ENCODE peak calls at places on chromosomes 4 and X, in five cellular contexts. One of them, this sample, is unnamed.

GRCh38 chr4:2363056-2363719 is 55.3 kb downstream of the ZFYVE28 start:
- DNase-seq in GM23338: no peak
- DNase-seq in K562: peak
- DNase-seq in GM12878: no peak
- DNase-seq in A549: no peak
- DNase-seq in this sample: peak

GRCh38 chr4:110289601-110290100 is 91.2 kb upstream of the ELOVL6 start:
- DNase-seq in GM23338: peak
- DNase-seq in A549: no peak
- DNase-seq in GM12878: no peak
- DNase-seq in K562: no peak
- DNase-seq in this sample: no peak

GRCh38 chrX:130393451-130394074 is 8.1 kb upstream of the GPR119 start:
- DNase-seq in A549: peak
- DNase-seq in GM23338: peak
- DNase-seq in GM12878: no peak
- DNase-seq in K562: peak
- DNase-seq in this sample: peak

GRCh38 chr4:3477750-3478430 is 14.8 kb downstream of the DOK7 start:
- DNase-seq in GM12878: no peak
- DNase-seq in A549: no peak
- DNase-seq in K562: no peak
- DNase-seq in GM23338: no peak
- DNase-seq in this sample: no peak

GRCh38 chrX:152895724-152896420 is 2.0 kb upstream of the ZNF185 start:
- DNase-seq in GM23338: no peak
- DNase-seq in GM12878: no peak
- DNase-seq in K562: no peak
- DNase-seq in A549: no peak
- DNase-seq in this sample: no peak

GRCh38 chrX:21675931-21676330 is 17.8 kb upstream of the KLHL34 start:
- DNase-seq in GM12878: no peak
- DNase-seq in A549: no peak
- DNase-seq in K562: no peak
- DNase-seq in GM23338: peak
- DNase-seq in this sample: no peak

GRCh38 chr4:141028024-141028529 is 105.2 kb downstream of the RNF150 start:
- DNase-seq in A549: no peak
- DNase-seq in K562: no peak
- DNase-seq in GM12878: no peak
- DNase-seq in GM23338: no peak
- DNase-seq in this sample: no peak

GRCh38 chr4:2660596-2661211 is 95.4 kb downstream of the TNIP2 start:
- DNase-seq in A549: no peak
- DNase-seq in K562: no peak
- DNase-seq in GM12878: no peak
- DNase-seq in GM23338: no peak
- DNase-seq in this sample: no peak

GRCh38 chrX:5733483-5733882 is 495.2 kb downstream of the NLGN4X start:
- DNase-seq in GM23338: no peak
- DNase-seq in GM12878: no peak
- DNase-seq in K562: no peak
- DNase-seq in A549: no peak
- DNase-seq in this sample: no peak

GRCh38 chr4:184143770-184144564 is 73.7 kb downstream of the ENPP6 start:
- DNase-seq in GM23338: peak
- DNase-seq in A549: no peak
- DNase-seq in K562: no peak
- DNase-seq in GM12878: no peak
- DNase-seq in this sample: no peak

GRCh38 chr4:102430511-102430910 is 70.6 kb upstream of the NFKB1 start:
- DNase-seq in K562: peak
- DNase-seq in GM12878: no peak
- DNase-seq in A549: no peak
- DNase-seq in GM23338: peak
- DNase-seq in this sample: no peak

GRCh38 chr4:7434766-7435150 is at the start of gene PSAPL1:
- DNase-seq in K562: peak
- DNase-seq in GM23338: peak
- DNase-seq in GM12878: no peak
- DNase-seq in A549: peak
- DNase-seq in this sample: peak

GRCh38 chr4:56321246-56321645 is 66.0 kb downstream of the AASDH start:
- DNase-seq in K562: no peak
- DNase-seq in GM23338: no peak
- DNase-seq in A549: no peak
- DNase-seq in GM12878: no peak
- DNase-seq in this sample: no peak

GRCh38 chrX:66680451-66680850 is 41.6 kb upstream of the EDA2R start:
- DNase-seq in A549: no peak
- DNase-seq in K562: no peak
- DNase-seq in GM23338: no peak
- DNase-seq in GM12878: no peak
- DNase-seq in this sample: no peak

GRCh38 chr4:130668859-130669258 is 1572.9 kb downstream of the C4orf33 start:
- DNase-seq in GM12878: no peak
- DNase-seq in K562: no peak
- DNase-seq in A549: no peak
- DNase-seq in GM23338: no peak
- DNase-seq in this sample: no peak

GRCh38 chr4:54961357-54961975 is 163.9 kb downstream of the KDR start:
- DNase-seq in K562: peak
- DNase-seq in GM12878: no peak
- DNase-seq in A549: peak
- DNase-seq in GM23338: peak
- DNase-seq in this sample: no peak

GRCh38 chr4:61628727-61629126 is 428.6 kb downstream of the ADGRL3 start:
- DNase-seq in GM12878: no peak
- DNase-seq in A549: no peak
- DNase-seq in K562: no peak
- DNase-seq in GM23338: no peak
- DNase-seq in this sample: peak

GRCh38 chr4:33160126-33160525 is 2440.0 kb downstream of the PCDH7 start:
- DNase-seq in A549: no peak
- DNase-seq in K562: peak
- DNase-seq in GM12878: no peak
- DNase-seq in GM23338: peak
- DNase-seq in this sample: no peak

GRCh38 chr4:148170408-148171385 is 271.5 kb downstream of the NR3C2 start:
- DNase-seq in K562: no peak
- DNase-seq in GM23338: no peak
- DNase-seq in A549: no peak
- DNase-seq in GM12878: no peak
- DNase-seq in this sample: no peak

GRCh38 chrX:75038925-75039324 is 113.7 kb upstream of the NEXMIF start:
- DNase-seq in GM12878: peak
- DNase-seq in GM23338: peak
- DNase-seq in A549: no peak
- DNase-seq in K562: peak
- DNase-seq in this sample: peak

DNA sequence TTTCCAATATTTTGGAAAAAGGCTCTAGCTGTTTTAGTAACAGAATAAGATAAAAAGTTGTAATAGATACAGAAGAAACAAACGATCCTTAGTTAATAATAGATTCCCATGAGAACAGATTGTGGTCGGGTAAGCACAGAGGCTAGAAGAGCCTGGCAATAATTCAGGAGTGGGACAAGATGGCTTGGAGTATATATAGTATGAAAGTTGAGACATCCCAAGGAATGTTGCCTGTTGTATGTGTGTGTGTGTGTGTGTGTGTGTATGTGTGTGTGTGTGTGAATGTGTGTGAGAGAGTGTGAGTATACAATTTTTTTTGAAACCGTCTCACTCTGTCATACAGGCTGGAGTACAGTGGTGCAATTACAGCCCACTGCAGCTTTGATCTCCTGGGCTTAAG is 150.7 kb downstream of the PDGFC start:
- DNase-seq in A549: no peak
- DNase-seq in K562: no peak
- DNase-seq in GM23338: no peak
- DNase-seq in GM12878: no peak
- DNase-seq in this sample: no peak
- TF ChIP-seq JUNB in A549: no peak
- TF ChIP-seq JUNB in K562: no peak
- TF ChIP-seq JUNB in GM23338: no peak
- TF ChIP-seq JUNB in GM12878: no peak
- TF ChIP-seq JUNB in this sample: no peak

GRCh38 chr4:163142246-163142645 is 24.4 kb downstream of the NAF1 start:
- DNase-seq in A549: no peak
- DNase-seq in GM23338: no peak
- DNase-seq in K562: no peak
- DNase-seq in GM12878: no peak
- DNase-seq in this sample: no peak

GRCh38 chr4:163139048-163139447 is 27.6 kb downstream of the NAF1 start:
- DNase-seq in GM12878: no peak
- DNase-seq in GM23338: no peak
- DNase-seq in A549: no peak
- DNase-seq in K562: no peak
- DNase-seq in this sample: no peak

GRCh38 chr4:163132469-163133222 is 34.0 kb downstream of the NAF1 start:
- DNase-seq in GM12878: no peak
- DNase-seq in K562: no peak
- DNase-seq in A549: no peak
- DNase-seq in GM23338: no peak
- DNase-seq in this sample: no peak

GRCh38 chr4:163143532-163143931 is 23.2 kb downstream of the NAF1 start:
- DNase-seq in GM23338: no peak
- DNase-seq in K562: no peak
- DNase-seq in A549: no peak
- DNase-seq in GM12878: no peak
- DNase-seq in this sample: no peak

DNA sequence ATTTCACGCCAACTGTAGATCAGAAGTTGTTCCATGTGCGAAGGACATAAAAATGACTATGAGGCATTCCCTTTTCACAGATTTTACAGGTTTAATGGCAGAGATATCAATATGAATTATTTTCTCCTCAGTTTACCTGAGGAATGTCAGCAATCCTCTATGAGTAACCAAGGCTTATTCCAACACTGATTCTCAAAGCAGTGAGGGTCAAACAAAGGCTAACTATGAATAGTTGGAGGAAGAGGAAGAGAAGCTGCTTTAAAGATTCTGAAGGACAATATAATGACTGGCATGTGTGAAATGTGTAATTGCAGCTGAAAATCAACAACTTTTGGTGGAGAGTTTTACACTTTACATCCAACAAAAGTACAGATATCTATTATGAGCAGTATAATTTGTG is 29.1 kb downstream of the NAF1 start:
- DNase-seq in GM23338: no peak
- DNase-seq in K562: no peak
- DNase-seq in GM12878: no peak
- DNase-seq in A549: no peak
- DNase-seq in this sample: no peak
- TF ChIP-seq JUNB in GM23338: no peak
- TF ChIP-seq JUNB in K562: no peak
- TF ChIP-seq JUNB in GM12878: no peak
- TF ChIP-seq JUNB in A549: no peak
- TF ChIP-seq JUNB in this sample: no peak

DNA sequence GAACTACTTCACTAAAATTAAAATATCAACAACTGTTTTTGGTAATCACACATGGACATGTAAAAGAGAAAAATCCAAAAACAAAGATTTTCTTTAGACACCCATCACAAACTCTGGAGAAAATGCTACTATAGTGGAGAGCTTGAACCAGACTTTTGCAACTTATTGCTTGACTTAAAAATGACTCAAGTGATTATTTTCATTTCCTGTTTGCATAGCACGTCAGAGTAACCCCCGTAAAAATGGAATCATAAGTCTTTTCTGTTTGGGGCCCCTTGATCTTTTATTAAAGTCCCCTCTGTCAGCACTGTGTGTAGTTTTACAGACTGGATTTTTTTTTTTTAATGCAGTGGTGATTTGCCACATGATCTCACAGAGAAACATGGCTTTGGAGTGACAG is 79.5 kb downstream of the PRKG2 start:
- DNase-seq in GM12878: no peak
- DNase-seq in A549: no peak
- DNase-seq in K562: no peak
- DNase-seq in GM23338: no peak
- DNase-seq in this sample: no peak
- TF ChIP-seq JUNB in GM12878: no peak
- TF ChIP-seq JUNB in A549: no peak
- TF ChIP-seq JUNB in K562: no peak
- TF ChIP-seq JUNB in GM23338: no peak
- TF ChIP-seq JUNB in this sample: no peak

GRCh38 chrX:49184294-49185061 is 1.7 kb downstream of the PRICKLE3 start:
- DNase-seq in GM12878: no peak
- DNase-seq in K562: peak
- DNase-seq in A549: peak
- DNase-seq in GM23338: peak
- DNase-seq in this sample: no peak
- TF ChIP-seq JUNB in GM12878: no peak
- TF ChIP-seq JUNB in K562: no peak
- TF ChIP-seq JUNB in A549: no peak
- TF ChIP-seq JUNB in GM23338: no peak
- TF ChIP-seq JUNB in this sample: no peak

DNA sequence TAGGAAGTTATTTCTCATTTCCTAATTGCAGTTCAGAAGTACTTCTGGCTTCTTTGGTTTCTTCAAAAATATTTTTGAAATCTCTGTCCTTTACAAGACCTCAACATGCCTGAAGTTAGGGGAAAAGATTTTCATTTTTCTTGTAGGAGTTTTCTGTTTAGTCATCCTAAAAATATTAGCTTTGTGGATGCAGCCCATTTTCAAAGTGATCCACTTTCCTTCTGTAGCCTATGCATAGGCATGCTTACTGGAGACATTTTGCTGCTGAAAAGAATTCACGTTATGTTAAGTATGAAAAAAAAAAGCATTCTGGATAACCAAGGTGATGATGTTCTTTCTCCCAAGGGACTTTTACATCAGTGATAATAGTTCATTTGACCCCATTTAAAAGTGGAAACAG is 245.6 kb downstream of the THOC2 start:
- DNase-seq in K562: no peak
- DNase-seq in A549: no peak
- DNase-seq in GM23338: no peak
- DNase-seq in GM12878: no peak
- DNase-seq in this sample: no peak
- TF ChIP-seq JUNB in K562: no peak
- TF ChIP-seq JUNB in A549: no peak
- TF ChIP-seq JUNB in GM23338: no peak
- TF ChIP-seq JUNB in GM12878: no peak
- TF ChIP-seq JUNB in this sample: no peak

GRCh38 chrX:23861215-23861896 is 46.4 kb downstream of the APOO start:
- DNase-seq in GM12878: no peak
- DNase-seq in A549: no peak
- DNase-seq in K562: no peak
- DNase-seq in GM23338: no peak
- DNase-seq in this sample: no peak
- TF ChIP-seq JUNB in GM12878: no peak
- TF ChIP-seq JUNB in A549: no peak
- TF ChIP-seq JUNB in K562: no peak
- TF ChIP-seq JUNB in GM23338: no peak
- TF ChIP-seq JUNB in this sample: no peak

This sample was measured in HepG2.